ENCODE peak calls at places on chromosomes 11 and 22, in eight cellular contexts. N is left ventricle myocardium superior; X is cerebellum; M is stimulated activated CD4-positive, alpha-beta T cell treated with anti-CD3 and anti-CD28 coated beads, TNF-alpha, amount 100 ng/mL, for 1 hour; Y is NCI-H2171 treated with DMSO at 0.1 percent for 48 hours; T is NCI-H1048; L is fibroblast of lung; J is psoas muscle. A is an unnamed sample.

GRCh38 chr22:34992672-34993071 is 73.3 kb upstream of the ISX start:
- DNase-seq in N (no peak), X (no peak), M (no peak), Y (no peak), T (no peak), L (no peak), J (no peak), A (no peak)

GRCh38 chr11:75072582-75072981 is 24.1 kb downstream of the OR2AT4 start:
- DNase-seq in N (no peak), X (no peak), M (no peak), Y (no peak), T (no peak), L (no peak), J (no peak), A (no peak)

GRCh38 chr11:45264839-45265515 is 21.2 kb downstream of the SYT13 start:
- DNase-seq in N (no peak), X (no peak), M (no peak), Y (peak), T (no peak), L (peak), J (no peak), A (no peak)

GRCh38 chr22:41380993-41381328 is 781 bp upstream of the TEF start:
- DNase-seq in N (no peak), X (no peak), M (no peak), Y (no peak), T (no peak), L (peak), J (peak), A (no peak)

GRCh38 chr22:46799626-46800025 is 37.2 kb downstream of the TBC1D22A start:
- DNase-seq in N (no peak), X (no peak), M (no peak), Y (no peak), T (no peak), L (no peak), J (no peak), A (no peak)

GRCh38 chr22:21707677-21708076 is 27.9 kb downstream of the YPEL1 start:
- DNase-seq in N (no peak), X (no peak), M (no peak), Y (peak), T (no peak), L (peak), J (no peak), A (no peak)

GRCh38 chr11:16669799-16670415 is 68.5 kb upstream of the C11orf58 start:
- DNase-seq in N (no peak), X (no peak), M (no peak), Y (no peak), T (no peak), L (peak), J (no peak), A (no peak)

GRCh38 chr22:23130697-23131096 is 11.1 kb downstream of the RSPH14 start:
- DNase-seq in N (peak), X (no peak), M (no peak), Y (no peak), T (no peak), L (no peak), J (no peak), A (no peak)

GRCh38 chr11:103887001-103887680 is 149.3 kb upstream of the DDI1 start:
- DNase-seq in N (no peak), X (no peak), M (no peak), Y (no peak), T (no peak), L (no peak), J (no peak), A (peak)

GRCh38 chr11:114233755-114234154 is 62.4 kb upstream of the NNMT start:
- DNase-seq in N (no peak), X (no peak), M (no peak), Y (peak), T (no peak), L (peak), J (no peak), A (no peak)

GRCh38 chr11:65501005-65501529 is 2.2 kb downstream of the MALAT1 start:
- DNase-seq in N (no peak), X (no peak), M (no peak), Y (peak), T (no peak), L (no peak), J (no peak), A (no peak)

GRCh38 chr11:46675288-46675851 is 25.0 kb downstream of the ARHGAP1 start:
- DNase-seq in N (peak), X (no peak), M (no peak), Y (no peak), T (no peak), L (peak), J (peak), A (peak)

GRCh38 chr11:14892036-14892556 is at the start of gene CYP2R1:
- DNase-seq in N (peak), X (peak), M (peak), Y (peak), T (peak), L (peak), J (peak), A (peak)

GRCh38 chr11:60265373-60266214 is 14.9 kb upstream of the MS4A4A start:
- DNase-seq in N (no peak), X (peak), M (no peak), Y (peak), T (peak), L (peak), J (no peak), A (peak)